ENCODE peak calls at places on chromosomes 2 and 18, in four cellular contexts. C is heart right ventricle, Y is hepatocyte, G is psoas muscle. F is an unnamed sample.
A peak's percentile ranks its signal among the peaks of the same experiment; 100 is the strongest.

GRCh38 chr2:46024146-46024779 is 272.9 kb upstream of the EPAS1 start:
- DNase-seq in G (no peak), C (no peak), Y (no peak), F (no peak)

GRCh38 chr2:239302808-239303557 is 97.8 kb downstream of the HDAC4 start:
- DNase-seq in Y (no peak), G (no peak), C (no peak), F (no peak)

GRCh38 chr18:25830787-25831186 is 259.6 kb downstream of the SS18 start:
- DNase-seq in Y (peak; percentile 40), C (peak; percentile 26), G (peak; percentile 69), F (no peak)

GRCh38 chr18:41532344-41533086 is 422.5 kb upstream of the PIK3C3 start:
- DNase-seq in G (no peak), C (no peak), Y (peak; percentile 30), F (no peak)

GRCh38 chr2:64819774-64820688 is 166.3 kb upstream of the SERTAD2 start:
- DNase-seq in C (no peak), G (no peak), Y (no peak), F (no peak)

GRCh38 chr18:24089059-24089458 is 49.8 kb upstream of the CABYR start:
- DNase-seq in Y (no peak), C (no peak), G (no peak), F (no peak)

GRCh38 chr2:197011777-197012641 is 85.5 kb upstream of the PGAP1 start:
- DNase-seq in Y (peak; percentile 73), G (no peak), C (no peak), F (no peak)

GRCh38 chr2:225937625-225938024 is 538.1 kb downstream of the NYAP2 start:
- DNase-seq in G (no peak), Y (peak; percentile 15), C (no peak), F (no peak)

GRCh38 chr18:33495278-33495677 is 54.8 kb upstream of the CCDC178 start:
- DNase-seq in C (no peak), Y (peak; percentile 64), G (no peak), F (no peak)

GRCh38 chr2:28274911-28275685 is 117.6 kb upstream of the FOSL2 start:
- DNase-seq in C (no peak), G (no peak), Y (peak; percentile 69), F (no peak)

GRCh38 chr2:11652555-11652954 is 17.4 kb downstream of the NTSR2 start:
- DNase-seq in C (no peak), G (no peak), Y (no peak), F (no peak)

GRCh38 chr2:241390301-241391206 is 34.5 kb downstream of the FARP2 start:
- DNase-seq in G (no peak), Y (no peak), C (no peak), F (no peak)

GRCh38 chr18:48713302-48713701 is 174.5 kb downstream of the CTIF start:
- DNase-seq in G (peak; percentile 88), Y (no peak), C (peak; percentile 52), F (no peak)

GRCh38 chr2:520663-521340 is 156.4 kb downstream of the TMEM18 start:
- DNase-seq in C (no peak), Y (no peak), G (no peak), F (no peak)

GRCh38 chr2:126368778-126369177 is 287.2 kb upstream of the GYPC start:
- DNase-seq in C (no peak), G (no peak), Y (no peak), F (no peak)

GRCh38 chr18:29383311-29384273 is 1206.7 kb upstream of the CDH2 start:
- DNase-seq in G (no peak), C (no peak), Y (no peak), F (no peak)

GRCh38 chr18:47184419-47185050 is 8.4 kb upstream of the IER3IP1 start:
- DNase-seq in Y (peak; percentile 73), C (no peak), G (no peak), F (no peak)

GRCh38 chr2:61889212-61889956 is 928 bp upstream of the CCT4 start:
- DNase-seq in Y (peak; percentile 10), G (peak; percentile 66), C (peak; percentile 19), F (no peak)

DNA sequence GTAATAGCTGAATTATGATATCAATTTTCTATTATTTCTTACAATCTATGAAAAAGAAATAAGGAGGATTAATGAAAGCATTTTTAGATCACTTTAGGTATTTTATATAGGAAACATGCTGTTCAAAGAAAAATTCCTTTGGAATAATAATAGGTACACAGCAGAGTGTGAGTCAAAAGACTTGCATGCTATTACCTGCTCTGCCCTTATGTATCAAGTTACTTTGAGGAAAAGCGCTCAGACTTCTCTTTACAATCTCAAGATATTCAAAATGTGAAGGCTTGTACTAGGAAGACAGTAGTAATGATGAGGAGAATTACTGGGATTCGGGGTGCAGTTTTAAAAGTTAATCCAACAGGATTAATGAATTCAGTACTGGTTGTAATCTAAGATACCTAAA is 29.1 kb upstream of the RNU4ATAC start:
- DNase-seq in G (no peak), Y (no peak), C (no peak), F (no peak)
- H3K27ac ChIP-seq in G (peak overlapping the region; percentile 63), Y (peak overlapping the region; percentile 37), C (no peak overlapping the region), F (no peak overlapping the region)

DNA sequence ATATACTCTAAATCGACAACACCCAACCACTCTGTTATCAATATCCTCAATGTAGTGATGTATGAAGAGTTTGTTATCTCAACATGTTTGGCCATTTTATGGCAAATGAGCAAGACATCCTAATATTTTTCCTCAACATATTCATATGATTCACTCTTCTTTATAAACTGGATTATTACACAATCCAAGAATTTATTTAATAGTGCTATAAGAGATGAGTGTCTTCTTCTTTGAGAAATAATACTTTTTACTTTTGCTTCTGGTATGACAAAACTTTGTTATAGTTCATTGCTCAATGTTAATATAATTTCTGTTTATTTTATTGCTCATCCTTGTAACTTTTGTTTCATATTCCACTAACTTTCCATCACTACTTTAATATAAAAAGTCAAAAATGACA is 44.3 kb downstream of the SCN9A start:
- DNase-seq in G (no peak), C (no peak), Y (no peak), F (no peak)
- H3K4me3 ChIP-seq in G (no peak overlapping the region), C (no peak overlapping the region), Y (no peak overlapping the region), F (no peak overlapping the region)

GRCh38 chr2:38602136-38602731 is 494 bp downstream of the HNRNPLL start:
- DNase-seq in C (peak; percentile 45), G (peak; percentile 69), Y (peak; percentile 51), F (no peak)
- H3K27me3 ChIP-seq in C (no peaks in the 10 kb centered on the region), G (no peaks in the 10 kb centered on the region), Y (no peaks in the 10 kb centered on the region), F (no peaks in the 10 kb centered on the region)

GRCh38 chr2:123769001-123769400 is 256.1 kb upstream of the CNTNAP5 start:
- DNase-seq in G (no peak), Y (no peak), C (no peak), F (no peak)
- H3K27ac ChIP-seq in G (no peak overlapping the region), Y (no peak overlapping the region), C (no peak overlapping the region), F (no peak overlapping the region)